ENCODE peak calls at places on chromosomes 6 and 20, in seven cellular contexts. Q is hepatocyte, P is thoracic aorta, R is AG09309, L is AG04450, N is tibial nerve, Y is fibroblast of lung. S is an unnamed sample.

GRCh38 chr6:1311400-1312192 is at the start of gene FOXQ1:
- DNase-seq in R (no peak), N (no peak), P (no peak), Q (peak), Y (peak), L (no peak), S (peak)

GRCh38 chr6:159043236-159043635 is 1.6 kb downstream of the TAGAP start:
- DNase-seq in Q (no peak), R (no peak), Y (no peak), N (no peak), L (no peak), P (no peak), S (no peak)

GRCh38 chr20:61953037-61953788 is 112.5 kb downstream of the TAF4 start:
- DNase-seq in Y (no peak), Q (no peak), P (no peak), R (no peak), L (no peak), N (no peak), S (peak)

GRCh38 chr20:3350412-3350811 is 57.1 kb downstream of the DNAAF9 start:
- DNase-seq in Q (no peak), L (no peak), P (no peak), Y (no peak), R (no peak), N (no peak), S (no peak)

GRCh38 chr20:62008643-62009183 is 57.0 kb downstream of the TAF4 start:
- DNase-seq in P (no peak), R (no peak), Y (no peak), Q (no peak), L (no peak), N (no peak), S (no peak)

GRCh38 chr6:72374864-72375263 is 247.0 kb upstream of the KCNQ5 start:
- DNase-seq in N (no peak), Q (no peak), R (no peak), Y (no peak), L (no peak), P (no peak), S (no peak)

GRCh38 chr6:86609549-86610388 is 327.6 kb upstream of the HTR1E start:
- DNase-seq in Q (no peak), N (no peak), R (no peak), P (no peak), Y (no peak), L (no peak), S (no peak)

GRCh38 chr6:119348308-119349040 is 1.1 kb downstream of the MAN1A1 start:
- DNase-seq in N (no peak), Q (peak), R (no peak), P (no peak), Y (no peak), L (no peak), S (peak)

GRCh38 chr6:101011165-101011564 is 130.0 kb upstream of the ASCC3 start:
- DNase-seq in R (no peak), P (no peak), Y (no peak), L (no peak), Q (no peak), N (no peak), S (no peak)

GRCh38 chr20:22768779-22769178 is 184.4 kb upstream of the FOXA2 start:
- DNase-seq in N (no peak), Q (no peak), R (no peak), P (no peak), Y (no peak), L (no peak), S (no peak)

GRCh38 chr6:132054525-132054924 is 103.4 kb upstream of the CCN2 start:
- DNase-seq in Y (peak), N (no peak), P (no peak), L (peak), Q (no peak), R (peak), S (no peak)

GRCh38 chr6:159762681-159763293 is 942 bp downstream of the ACAT2 start:
- DNase-seq in Y (no peak), Q (peak), R (no peak), N (peak), P (no peak), L (no peak), S (peak)

GRCh38 chr20:2872304-2873009 is 824 bp upstream of the PTPRA start:
- DNase-seq in R (no peak), Y (peak), Q (peak), P (peak), N (peak), L (no peak), S (peak)

GRCh38 chr20:46246527-46246926 is 61.8 kb downstream of the CDH22 start:
- DNase-seq in Y (no peak), R (no peak), L (no peak), Q (no peak), P (no peak), N (no peak), S (no peak)

GRCh38 chr6:34201455-34202098 is 35.1 kb upstream of the HMGA1 start:
- DNase-seq in N (no peak), Y (no peak), R (no peak), L (no peak), P (no peak), Q (no peak), S (no peak)

GRCh38 chr6:39804666-39805065 is 12.5 kb downstream of the DAAM2 start:
- DNase-seq in Y (peak), R (peak), L (no peak), Q (peak), P (no peak), N (peak), S (no peak)

GRCh38 chr6:160071805-160072687 is 49.6 kb upstream of the SLC22A1 start:
- DNase-seq in Y (no peak), P (no peak), N (no peak), L (no peak), R (no peak), Q (no peak), S (no peak)

GRCh38 chr6:75117701-75118100 is 88.2 kb downstream of the COL12A1 start:
- DNase-seq in N (no peak), L (no peak), P (no peak), Y (peak), Q (no peak), R (no peak), S (no peak)

GRCh38 chr20:8932192-8933150 is 136.4 kb upstream of the PLCB4 start:
- DNase-seq in L (no peak), R (peak), Y (peak), N (no peak), Q (no peak), P (no peak), S (no peak)

GRCh38 chr6:149559389-149559788 is 6.8 kb upstream of the GINM1 start:
- DNase-seq in R (no peak), N (no peak), Q (no peak), Y (no peak), P (no peak), L (no peak), S (no peak)

GRCh38 chr6:151240861-151241642 is 1.3 kb downstream of the AKAP12 start:
- DNase-seq in L (peak), R (no peak), Q (peak), Y (peak), N (peak), P (no peak), S (no peak)

GRCh38 chr6:52352239-52353008 is 9.5 kb upstream of the PAQR8 start:
- DNase-seq in Y (peak), R (peak), Q (peak), P (peak), L (peak), N (no peak), S (peak)

GRCh38 chr6:134047673-134048072 is 4.8 kb downstream of the SLC2A12 start:
- DNase-seq in L (no peak), N (no peak), Q (no peak), R (no peak), P (no peak), Y (no peak), S (no peak)

GRCh38 chr6:103522045-103522444 is 1337.7 kb downstream of the HACE1 start:
- DNase-seq in Y (no peak), Q (no peak), P (no peak), L (no peak), R (no peak), N (no peak), S (peak)

GRCh38 chr6:7727150-7727950 is 1.5 kb downstream of the BMP6 start:
- DNase-seq in Y (no peak), N (no peak), P (no peak), R (no peak), L (no peak), Q (peak), S (no peak)

GRCh38 chr6:134810402-134810801 is 139.5 kb downstream of the ALDH8A1 start:
- DNase-seq in R (no peak), Y (peak), N (no peak), L (no peak), P (no peak), Q (no peak), S (no peak)

GRCh38 chr20:37907677-37908397 is 4.9 kb downstream of the VSTM2L start:
- DNase-seq in L (peak), Q (no peak), R (peak), N (no peak), P (no peak), Y (no peak), S (no peak)

GRCh38 chr6:158322724-158323560 is 10.7 kb downstream of the TULP4 start:
- DNase-seq in R (peak), Q (peak), Y (peak), P (no peak), N (no peak), L (no peak), S (no peak)

GRCh38 chr20:48807586-48808381 is 20.0 kb downstream of the PREX1 start:
- DNase-seq in L (no peak), P (peak), N (no peak), R (no peak), Y (peak), Q (no peak), S (no peak)

GRCh38 chr6:47621838-47622449 is 76.4 kb upstream of the ADGRF4 start:
- DNase-seq in N (no peak), Q (no peak), P (no peak), L (no peak), R (no peak), Y (no peak), S (no peak)

GRCh38 chr6:144401736-144402733 is 116.9 kb downstream of the UTRN start:
- DNase-seq in P (no peak), N (no peak), Y (no peak), Q (no peak), L (no peak), R (no peak), S (no peak)

GRCh38 chr20:34543457-34544056 is 15.0 kb upstream of the MAP1LC3A start:
- DNase-seq in R (no peak), Y (no peak), L (no peak), P (no peak), Q (no peak), N (no peak), S (no peak)

GRCh38 chr6:15763827-15764226 is 101.0 kb upstream of the DTNBP1 start:
- DNase-seq in N (no peak), Q (peak), Y (peak), L (no peak), P (no peak), R (no peak), S (no peak)

GRCh38 chr6:162249907-162250642 is 477.5 kb downstream of the PRKN start:
- DNase-seq in P (no peak), L (no peak), N (no peak), Y (no peak), R (no peak), Q (no peak), S (no peak)

GRCh38 chr20:11686900-11687543 is 230.7 kb upstream of the BTBD3 start:
- DNase-seq in N (no peak), L (no peak), P (no peak), Y (peak), R (no peak), Q (peak), S (peak)

GRCh38 chr6:53761036-53761435 is 33.8 kb upstream of the LRRC1 start:
- DNase-seq in N (no peak), L (no peak), P (no peak), Y (no peak), Q (no peak), R (no peak), S (no peak)

GRCh38 chr6:39791850-39792500 is at the start of gene DAAM2:
- DNase-seq in P (no peak), Y (peak), Q (peak), R (no peak), L (no peak), N (peak), S (peak)

GRCh38 chr6:170153436-170154319 is 137.2 kb downstream of the DLL1 start:
- DNase-seq in N (no peak), L (no peak), P (no peak), Q (no peak), R (no peak), Y (no peak), S (peak)

GRCh38 chr20:58852559-58853271 is at the start of gene GNAS:
- DNase-seq in Y (peak), P (no peak), Q (peak), L (peak), N (peak), R (no peak), S (peak)
- H3K4me3 ChIP-seq in Y (peak), P (peak), Q (peak), L (peak), N (peak), R (peak), S (peak)

GRCh38 chr20:49984426-49985153 is 1.8 kb downstream of the SNAI1 start:
- DNase-seq in N (no peak), Q (no peak), R (no peak), L (no peak), Y (no peak), P (no peak), S (no peak)
- H3K4me3 ChIP-seq in N (peak), Q (peak), R (peak), L (peak), Y (peak), P (peak), S (peak)

GRCh38 chr6:80335061-80335660 is 228.7 kb downstream of the BCKDHB start:
- DNase-seq in N (no peak), L (no peak), P (no peak), R (no peak), Q (no peak), Y (peak), S (no peak)
- H3K4me3 ChIP-seq in N (peak), L (peak), P (peak), R (peak), Q (no peak), Y (peak), S (no peak)

GRCh38 chr6:44254957-44255808 is 2.1 kb downstream of the SLC35B2 start:
- DNase-seq in L (no peak), N (no peak), P (no peak), Q (no peak), R (no peak), Y (no peak), S (no peak)
- H3K4me3 ChIP-seq in L (peak), N (no peak), P (no peak), Q (no peak), R (no peak), Y (no peak), S (no peak)

DNA sequence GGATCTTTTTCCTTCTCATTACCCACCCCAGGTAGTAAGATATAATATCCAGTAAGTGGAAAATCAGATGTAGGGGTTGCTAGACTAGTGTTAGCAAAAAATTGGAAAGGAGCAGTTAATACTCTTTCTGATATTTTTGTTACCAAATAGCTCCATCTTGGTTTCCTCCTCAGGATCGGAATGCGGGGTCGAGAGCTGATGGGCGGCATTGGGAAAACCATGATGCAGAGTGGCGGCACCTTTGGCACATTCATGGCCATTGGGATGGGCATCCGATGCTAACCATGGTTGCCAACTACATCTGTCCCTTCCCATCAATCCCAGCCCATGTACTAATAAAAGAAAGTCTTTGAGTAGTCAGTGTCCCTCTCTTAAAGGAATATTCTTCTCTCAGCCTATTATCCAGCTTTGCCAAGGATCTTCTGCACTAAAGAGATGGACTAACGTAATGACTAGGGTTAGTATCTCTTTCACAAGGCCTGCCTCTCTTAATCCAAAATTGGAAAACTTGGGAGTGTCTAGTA is 1.5 kb downstream of the ROMO1 start:
- DNase-seq in Q (no peak), R (no peak), L (no peak), N (no peak), Y (no peak), P (no peak), S (no peak)
- H3K4me3 ChIP-seq in Q (peak), R (peak), L (peak), N (no peak), Y (no peak), P (peak), S (no peak)

S was measured in lower lobe of right lung.